ENCODE peak calls at places on chromosome 12, in six cellular contexts. M is endothelial cell of umbilical vein, S is HepG2, Q is A549, P is GM12878, K is K562. U is an unnamed sample.

GRCh38 chr12:95774311-95775045 is 16.1 kb downstream of the NTN4 start:
- DNase-seq in M (no peak), S (no peak), Q (no peak), P (no peak), K (no peak), U (no peak)

GRCh38 chr12:57726884-57727757 is 11.4 kb downstream of the AGAP2 start:
- DNase-seq in M (peak), S (no peak), Q (no peak), P (no peak), K (no peak), U (no peak)

GRCh38 chr12:104566244-104566993 is 109.7 kb downstream of the CHST11 start:
- DNase-seq in M (no peak), S (no peak), Q (no peak), P (no peak), K (no peak), U (peak)

GRCh38 chr12:105665366-105665765 is 334.9 kb downstream of the C12orf75 start:
- DNase-seq in M (no peak), S (no peak), Q (no peak), P (no peak), K (no peak), U (no peak)

GRCh38 chr12:14239350-14239934 is 126.0 kb upstream of the ATF7IP start:
- DNase-seq in M (no peak), S (peak), Q (peak), P (peak), K (no peak), U (peak)

GRCh38 chr12:6982532-6982931 is 11.8 kb downstream of the EMG1 start:
- DNase-seq in M (no peak), S (no peak), Q (no peak), P (no peak), K (no peak), U (no peak)

GRCh38 chr12:110853856-110854255 is 7.1 kb downstream of the CCDC63 start:
- DNase-seq in M (no peak), S (no peak), Q (no peak), P (no peak), K (no peak), U (no peak)

GRCh38 chr12:30990316-30990715 is 63.8 kb downstream of the TSPAN11 start:
- DNase-seq in M (no peak), S (no peak), Q (no peak), P (no peak), K (no peak), U (no peak)

GRCh38 chr12:113149361-113150150 is at the start of gene CFAP73:
- DNase-seq in M (peak), S (peak), Q (peak), P (no peak), K (peak), U (peak)

GRCh38 chr12:90013409-90013808 is 304.8 kb upstream of the ATP2B1 start:
- DNase-seq in M (no peak), S (no peak), Q (peak), P (peak), K (no peak), U (peak)
- TF ChIP-seq MYC in M (no peak), S (no peak), Q (no peak), P (no peak), K (no peak), U (no peak)

GRCh38 chr12:63985945-63986344 is 141.4 kb downstream of the SRGAP1 start:
- DNase-seq in M (no peak), S (peak), Q (no peak), P (no peak), K (no peak), U (no peak)

GRCh38 chr12:63980211-63980610 is 135.7 kb downstream of the SRGAP1 start:
- DNase-seq in M (no peak), S (no peak), Q (no peak), P (no peak), K (no peak), U (no peak)

GRCh38 chr12:63978519-63978918 is 134.0 kb downstream of the SRGAP1 start:
- DNase-seq in M (peak), S (peak), Q (peak), P (no peak), K (no peak), U (no peak)

GRCh38 chr12:63985456-63985855 is 141.0 kb downstream of the SRGAP1 start:
- DNase-seq in M (no peak), S (no peak), Q (no peak), P (no peak), K (no peak), U (no peak)

DNA sequence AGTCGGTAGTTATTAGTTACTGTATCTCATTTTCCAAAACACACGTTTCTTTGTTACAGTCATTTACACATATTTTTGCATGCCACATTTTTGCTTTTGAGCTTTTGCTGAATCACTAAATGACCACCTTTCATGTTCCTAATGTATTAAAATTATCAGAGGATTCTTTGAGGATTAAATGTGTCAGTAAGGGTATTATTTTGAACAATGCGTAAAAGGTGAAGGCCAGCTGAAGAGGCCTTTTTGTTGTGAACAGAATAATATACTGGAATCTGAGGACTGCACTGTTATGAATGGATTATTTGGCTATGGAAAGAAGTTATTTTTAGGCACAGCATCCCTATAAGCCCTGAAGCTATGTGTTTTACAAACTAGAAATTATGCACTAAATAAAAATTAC is 138.3 kb downstream of the SRGAP1 start:
- DNase-seq in M (no peak), S (no peak), Q (no peak), P (no peak), K (no peak), U (no peak)
- TF ChIP-seq MYC in M (no peak), S (no peak), Q (no peak), P (no peak), K (no peak), U (no peak)

DNA sequence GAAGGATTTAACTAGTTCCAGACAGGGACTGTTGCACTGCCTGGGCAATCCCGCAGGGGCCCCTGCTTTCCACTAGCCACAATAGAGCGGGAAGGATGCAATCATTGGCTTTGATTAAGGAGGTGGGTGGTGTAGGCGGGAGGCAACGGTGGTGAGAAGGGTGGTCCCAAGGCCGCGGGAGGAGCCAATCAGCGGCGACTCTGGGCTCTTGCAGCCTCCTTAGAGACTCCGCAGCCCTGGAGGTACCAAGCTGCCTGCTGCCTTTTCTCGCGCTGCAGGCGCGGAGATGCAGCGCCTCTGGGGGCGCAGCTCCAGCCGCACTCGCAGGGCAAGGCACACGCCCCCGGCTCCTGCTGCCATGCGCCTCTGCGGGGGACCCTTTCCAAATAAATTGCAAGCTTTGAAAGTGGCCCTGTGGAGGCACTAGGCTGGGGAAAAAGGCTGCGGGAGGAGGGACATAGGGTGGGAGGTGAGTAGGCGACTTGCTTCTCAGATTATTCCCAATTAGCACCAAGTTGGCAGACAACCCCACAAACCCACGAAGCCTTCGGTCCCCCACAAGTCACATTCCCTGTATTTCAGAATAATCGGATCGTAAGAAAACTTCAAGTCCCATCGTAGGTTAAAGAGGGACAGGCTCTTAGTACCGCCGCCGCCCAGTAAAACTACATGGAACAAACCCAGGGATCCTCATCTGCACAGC is 860 bp upstream of the KCNA1 start:
- DNase-seq in M (no peak), S (no peak), Q (no peak), P (no peak), K (no peak), U (no peak)
- TF ChIP-seq MYC in M (no peak), S (no peak), Q (no peak), P (no peak), K (no peak), U (no peak)

GRCh38 chr12:123389560-123390351 is 5.8 kb downstream of the KMT5A start:
- DNase-seq in M (peak), S (peak), Q (no peak), P (no peak), K (peak), U (peak)

GRCh38 chr12:123390415-123391093 is 6.6 kb downstream of the KMT5A start:
- DNase-seq in M (peak), S (no peak), Q (no peak), P (no peak), K (no peak), U (peak)

GRCh38 chr12:123388218-123388947 is 4.5 kb downstream of the KMT5A start:
- DNase-seq in M (peak), S (peak), Q (peak), P (peak), K (peak), U (peak)

GRCh38 chr12:123387508-123388217 is 3.7 kb downstream of the KMT5A start:
- DNase-seq in M (peak), S (no peak), Q (no peak), P (no peak), K (peak), U (peak)

GRCh38 chr12:123388948-123389559 is 5.1 kb downstream of the KMT5A start:
- DNase-seq in M (no peak), S (no peak), Q (no peak), P (no peak), K (no peak), U (peak)
- TF ChIP-seq MYC in M (no peak), S (no peak), Q (no peak), P (no peak), K (no peak), U (no peak)

GRCh38 chr12:29223431-29223830 is 74.4 kb downstream of the FAR2 start:
- DNase-seq in M (no peak), S (no peak), Q (no peak), P (no peak), K (no peak), U (peak)
- TF ChIP-seq MYC in M (no peak), S (no peak), Q (no peak), P (no peak), K (no peak), U (no peak)

GRCh38 chr12:40327506-40327905 is 102.7 kb downstream of the LRRK2 start:
- DNase-seq in M (no peak), S (no peak), Q (no peak), P (no peak), K (no peak), U (no peak)

GRCh38 chr12:40330180-40330579 is 105.4 kb downstream of the LRRK2 start:
- DNase-seq in M (no peak), S (no peak), Q (no peak), P (no peak), K (no peak), U (no peak)

DNA sequence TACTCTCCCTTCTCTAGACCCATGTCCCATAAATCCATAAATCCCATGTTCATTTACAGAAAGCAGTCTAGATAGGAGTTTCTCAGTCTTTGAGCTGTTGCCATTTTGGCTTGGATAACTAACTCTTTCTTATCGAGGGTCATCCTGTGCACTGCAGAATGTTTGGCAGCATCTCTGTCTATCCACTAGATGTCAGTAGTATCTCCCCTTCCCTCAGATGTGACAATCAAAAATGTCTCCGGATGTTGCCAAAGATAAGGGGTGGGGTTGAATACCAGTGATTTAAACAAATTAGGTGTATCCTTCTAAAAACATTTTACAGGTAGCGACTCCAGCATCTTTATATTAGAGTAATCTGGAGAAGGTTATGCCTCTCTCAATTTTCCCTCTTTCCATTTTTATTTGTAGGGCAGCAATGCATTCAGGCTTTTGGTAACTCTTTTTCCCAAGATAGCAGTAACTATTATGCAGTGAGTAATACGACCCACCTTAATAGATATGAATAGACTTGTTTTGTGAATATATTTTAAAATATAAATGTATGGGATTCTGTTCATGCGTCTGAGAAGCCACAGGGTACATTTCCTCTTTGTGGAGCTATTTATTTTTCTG is 100.7 kb downstream of the LRRK2 start:
- DNase-seq in M (peak), S (peak), Q (peak), P (no peak), K (peak), U (peak)
- TF ChIP-seq MYC in M (no peak), S (no peak), Q (no peak), P (no peak), K (no peak), U (no peak)

GRCh38 chr12:27330846-27331245 is 1.8 kb upstream of the BMAL2 start:
- DNase-seq in M (no peak), S (no peak), Q (no peak), P (no peak), K (no peak), U (no peak)

GRCh38 chr12:27332407-27333310 is at the start of gene BMAL2:
- DNase-seq in M (peak), S (peak), Q (peak), P (no peak), K (peak), U (peak)

GRCh38 chr12:27331299-27331926 is 1.2 kb upstream of the BMAL2 start:
- DNase-seq in M (peak), S (peak), Q (peak), P (peak), K (peak), U (peak)

GRCh38 chr12:27333311-27334009 is 824 bp downstream of the BMAL2 start:
- DNase-seq in M (peak), S (no peak), Q (no peak), P (no peak), K (peak), U (peak)

GRCh38 chr12:27331927-27332324 is 710 bp upstream of the BMAL2 start:
- DNase-seq in M (peak), S (no peak), Q (no peak), P (no peak), K (no peak), U (peak)
- TF ChIP-seq MYC in M (no peak), S (no peak), Q (no peak), P (no peak), K (no peak), U (no peak)

U was measured in NB4.